ENCODE peak calls at places on chromosomes 3 and 15, in ten cellular contexts. I, M, T, C, N, E, O, S, V and P are unnamed samples.

GRCh38 chr15:95866698-95867440 is 463.6 kb upstream of the NR2F2 start:
- DNase-seq in E (no peak), C (no peak), O (no peak), T (no peak), S (no peak), N (no peak), V (no peak), I (no peak), M (no peak), P (no peak)

GRCh38 chr3:39075910-39076309 is 24.1 kb downstream of the WDR48 start:
- DNase-seq in E (no peak), S (no peak), T (no peak), M (no peak), C (no peak), O (no peak), N (no peak), I (no peak), V (no peak), P (no peak)

GRCh38 chr3:46895204-46895660 is 17.7 kb downstream of the PTH1R start:
- DNase-seq in V (no peak), T (peak; percentile 37), N (no peak), M (peak; percentile 63), E (no peak), C (peak; percentile 70), I (peak; percentile 52), S (peak; percentile 34), O (peak; percentile 80), P (peak; percentile 80)

GRCh38 chr3:152243301-152243711 is 25.4 kb upstream of the MBNL1 start:
- DNase-seq in I (no peak), S (peak; percentile 74), E (no peak), V (no peak), M (no peak), T (no peak), O (no peak), C (no peak), N (no peak), P (no peak)

GRCh38 chr3:13195374-13195773 is 122.1 kb upstream of the IQSEC1 start:
- DNase-seq in N (no peak), I (no peak), V (no peak), T (no peak), S (no peak), C (no peak), E (no peak), M (no peak), O (no peak), P (no peak)

GRCh38 chr3:128969993-128970740 is 23.7 kb downstream of the CFAP92 start:
- DNase-seq in O (peak; percentile 78), N (peak; percentile 16), C (no peak), E (no peak), S (no peak), M (no peak), V (no peak), I (peak; percentile 39), T (peak; percentile 15), P (peak; percentile 51)

GRCh38 chr3:179591313-179591712 is 13.1 kb downstream of the MRPL47 start:
- DNase-seq in V (no peak), E (no peak), T (no peak), M (no peak), C (no peak), O (no peak), N (no peak), I (no peak), S (no peak), P (no peak)

GRCh38 chr3:134849561-134849960 is 54.5 kb downstream of the EPHB1 start:
- DNase-seq in S (no peak), E (no peak), C (no peak), M (no peak), O (no peak), I (no peak), N (no peak), T (no peak), V (no peak), P (no peak)

DNA sequence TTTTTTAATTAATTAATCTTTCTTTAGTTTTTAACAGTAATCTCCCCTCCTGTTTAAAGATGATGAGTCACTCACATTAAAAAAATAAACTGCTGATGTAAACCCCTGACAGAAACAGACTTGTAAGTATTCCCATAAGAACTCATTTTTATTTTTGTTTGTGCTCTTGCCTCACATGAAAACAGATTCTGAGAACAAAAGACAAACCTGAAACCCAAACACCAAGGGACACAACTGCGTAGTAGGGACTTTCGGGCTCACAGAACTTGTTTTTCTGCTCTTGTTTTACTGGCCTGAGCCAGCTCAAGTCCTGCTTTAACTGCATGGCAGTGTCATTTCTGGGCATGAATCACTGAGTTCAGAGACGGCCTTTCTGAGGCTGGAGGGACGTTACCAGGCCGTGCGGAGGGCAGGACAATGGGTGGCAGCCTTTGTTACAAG is 600.8 kb downstream of the FOXP1 start:
- DNase-seq in O (no peak), N (no peak), E (no peak), C (no peak), S (peak; percentile 37), I (peak; percentile 38), M (peak; percentile 89), T (peak; percentile 71), V (no peak), P (peak; percentile 51)
- TF ChIP-seq POLR2AphosphoS5 in O (no peak), N (no peak), E (no peak), C (no peak), S (peak; percentile 37), I (no peak), M (peak; percentile 96), T (peak; percentile 30), V (no peak), P (no peak)

GRCh38 chr3:149969945-149970715 is 565 bp downstream of the PFN2 start:
- DNase-seq in I (no peak), V (peak; percentile 94), C (peak; percentile 38), T (peak; percentile 73), N (no peak), O (peak; percentile 83), E (no peak), S (peak; percentile 39), M (peak; percentile 85), P (peak; percentile 88)

GRCh38 chr3:149969110-149969944 is 1.4 kb downstream of the PFN2 start:
- DNase-seq in E (no peak), T (peak; percentile 57), V (peak; percentile 84), S (no peak), I (no peak), M (peak; percentile 41), C (no peak), N (no peak), O (no peak), P (no peak)

GRCh38 chr3:149968216-149968615 is 2.5 kb downstream of the PFN2 start:
- DNase-seq in M (no peak), S (no peak), C (no peak), T (no peak), N (no peak), V (no peak), O (no peak), E (no peak), I (no peak), P (no peak)

GRCh38 chr3:149970716-149971402 is at the start of gene PFN2:
- DNase-seq in E (no peak), S (no peak), I (no peak), V (no peak), T (peak; percentile 37), M (peak; percentile 65), O (peak; percentile 87), N (no peak), C (peak; percentile 35), P (peak; percentile 64)

DNA sequence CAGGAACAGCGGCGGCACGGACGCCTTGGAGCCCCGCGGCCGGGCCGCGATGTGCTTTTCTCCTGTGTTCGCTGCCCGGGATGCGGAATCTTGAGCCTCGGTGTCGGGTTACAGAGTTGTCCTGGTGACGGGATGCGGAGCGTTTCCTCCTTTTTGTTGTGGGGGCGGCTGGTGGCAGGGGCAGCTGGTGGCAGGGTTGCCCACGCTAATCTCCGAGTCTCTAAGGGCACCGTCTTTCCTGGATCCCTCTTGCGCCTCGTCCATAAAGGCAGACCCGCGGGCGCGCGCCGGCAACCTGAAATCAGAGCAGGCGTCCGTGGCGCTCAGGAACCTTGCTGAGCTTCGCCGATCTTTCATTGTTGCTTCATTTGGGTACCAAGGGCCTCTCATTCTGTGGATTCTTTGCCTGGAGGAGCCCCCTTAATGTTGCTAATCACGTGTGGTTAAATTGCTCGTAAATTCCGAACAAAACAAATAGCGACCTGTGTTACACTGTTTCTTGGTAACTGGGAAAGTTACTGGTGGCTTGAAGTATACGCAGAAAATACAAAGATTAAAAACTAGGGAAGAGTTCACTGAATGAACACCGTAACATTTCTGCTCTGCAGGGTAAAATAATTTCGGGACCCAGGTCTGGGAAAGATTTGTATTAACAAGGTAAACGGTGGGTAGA is 844 bp upstream of the PFN2 start:
- DNase-seq in T (peak; percentile 49), O (peak; percentile 85), I (no peak), C (peak; percentile 18), N (no peak), E (no peak), S (no peak), V (no peak), M (peak; percentile 52), P (peak; percentile 55)
- TF ChIP-seq POLR2AphosphoS5 in T (no peak), O (no peak), I (peak; percentile 74), C (no peak), N (no peak), E (no peak), S (no peak), V (peak; percentile 35), M (no peak), P (no peak)

GRCh38 chr15:31234815-31235214 is 91.8 kb upstream of the KLF13 start:
- DNase-seq in E (no peak), S (no peak), N (no peak), I (no peak), V (no peak), T (no peak), M (no peak), C (no peak), O (no peak), P (no peak)

GRCh38 chr15:31237042-31237324 is 89.7 kb upstream of the KLF13 start:
- DNase-seq in C (no peak), I (no peak), S (no peak), V (no peak), E (no peak), N (no peak), M (no peak), O (no peak), T (no peak), P (no peak)

GRCh38 chr15:31235298-31236183 is 91.1 kb upstream of the KLF13 start:
- DNase-seq in M (no peak), I (no peak), V (no peak), O (no peak), T (no peak), N (no peak), E (no peak), C (no peak), S (no peak), P (peak; percentile 59)

GRCh38 chr15:31238369-31238768 is 88.3 kb upstream of the KLF13 start:
- DNase-seq in M (no peak), S (no peak), O (no peak), V (no peak), E (no peak), I (no peak), T (no peak), C (no peak), N (no peak), P (no peak)

GRCh38 chr15:31236184-31237041 is 90.2 kb upstream of the KLF13 start:
- DNase-seq in M (peak; percentile 23), N (no peak), V (no peak), E (no peak), T (no peak), S (no peak), I (no peak), O (no peak), C (no peak), P (peak; percentile 66)
- TF ChIP-seq POLR2AphosphoS5 in M (peak; percentile 33), N (no peak), V (no peak), E (peak; percentile 88), T (no peak), S (no peak), I (no peak), O (no peak), C (no peak), P (peak; percentile 60)

DNA sequence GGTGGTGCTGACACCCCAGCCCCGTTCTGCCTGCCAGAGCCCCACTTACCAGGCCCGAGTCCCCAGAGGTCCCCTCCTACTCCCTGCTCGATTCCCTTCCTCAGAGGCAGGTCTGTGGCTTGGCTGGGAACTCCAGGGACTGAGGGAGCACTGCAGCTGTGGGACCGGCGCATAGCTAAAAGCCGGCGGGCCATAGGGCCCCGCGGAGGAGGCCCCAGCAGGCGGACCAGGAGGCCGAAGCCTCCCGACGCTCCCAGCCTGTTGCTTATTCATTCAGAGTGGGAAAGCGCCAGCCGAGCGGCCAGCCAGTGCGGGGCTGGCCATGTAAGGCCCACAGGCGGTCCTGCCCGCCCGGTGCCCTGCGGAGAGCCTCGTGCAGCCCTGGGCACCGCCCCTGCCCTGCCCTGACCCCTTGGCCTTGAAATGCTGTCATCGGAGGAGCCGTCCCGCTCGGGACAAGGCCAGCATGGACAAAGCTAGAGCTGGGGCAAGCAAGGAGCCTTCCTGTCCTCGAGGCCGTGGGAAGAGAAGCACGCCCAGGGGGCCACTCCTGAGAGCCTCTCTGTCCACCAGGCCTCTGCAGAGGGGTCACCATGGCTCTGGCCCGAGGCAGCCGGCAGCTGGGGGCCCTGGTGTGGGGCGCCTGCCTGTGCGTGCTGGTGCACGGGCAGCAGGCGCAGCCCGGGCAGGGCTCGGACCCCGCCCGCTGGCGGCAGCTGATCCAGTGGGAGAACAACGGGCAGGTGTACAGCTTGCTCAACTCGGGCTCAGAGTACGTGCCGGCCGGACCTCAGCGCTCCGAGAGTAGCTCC is at the start of gene LOXL1:
- DNase-seq in E (no peak), O (peak; percentile 80), M (peak; percentile 48), T (peak; percentile 19), I (no peak), C (no peak), V (no peak), S (no peak), N (no peak), P (peak; percentile 70)
- TF ChIP-seq POLR2AphosphoS5 in E (peak; percentile 94), O (no peak), M (peak; percentile 51), T (peak; percentile 73), I (peak; percentile 61), C (no peak), V (peak; percentile 62), S (no peak), N (no peak), P (peak; percentile 84)